ENCODE peak calls at places on chromosomes 2 and 18, in ten cellular contexts. M is GM13976, V is heart right ventricle, P is Peyer's patch, H is AG09309, L is HFFc6, D is adrenal gland, F is choroid plexus epithelial cell, A is GM12865, B is HFF-Myc. J is an unnamed sample.

GRCh38 chr2:236576978-236577377 is 7.4 kb downstream of the ACKR3 start:
- DNase-seq in M (no peak), V (no peak), P (no peak), H (no peak), L (no peak), D (no peak), F (no peak), A (no peak), B (no peak), J (no peak)

GRCh38 chr2:230592775-230593174 is 119.9 kb upstream of the CAB39 start:
- DNase-seq in M (no peak), V (no peak), P (no peak), H (no peak), L (no peak), D (no peak), F (no peak), A (peak; percentile 48), B (no peak), J (no peak)

GRCh38 chr18:13374468-13375301 is 156.1 kb downstream of the LDLRAD4 start:
- DNase-seq in M (no peak), V (no peak), P (no peak), H (no peak), L (no peak), D (no peak), F (peak; percentile 28), A (no peak), B (no peak), J (no peak)

GRCh38 chr2:88933980-88934379 is 242.5 kb downstream of the RPIA start:
- DNase-seq in M (no peak), V (no peak), P (no peak), H (no peak), L (no peak), D (no peak), F (peak; percentile 46), A (peak; percentile 17), B (no peak), J (no peak)

GRCh38 chr2:142065700-142066099 is 65.1 kb downstream of the LRP1B start:
- DNase-seq in M (no peak), V (no peak), P (no peak), H (no peak), L (no peak), D (no peak), F (no peak), A (no peak), B (no peak), J (no peak)

GRCh38 chr2:219612605-219613286 is 14.7 kb upstream of the SLC4A3 start:
- DNase-seq in M (peak; percentile 43), V (no peak), P (no peak), H (no peak), L (no peak), D (no peak), F (no peak), A (peak; percentile 33), B (no peak), J (peak; percentile 54)

GRCh38 chr2:216064014-216064630 is 17.5 kb downstream of the PECR start:
- DNase-seq in M (no peak), V (no peak), P (no peak), H (peak; percentile 23), L (no peak), D (no peak), F (peak; percentile 47), A (no peak), B (no peak), J (no peak)

GRCh38 chr2:225354281-225354774 is 45.2 kb upstream of the NYAP2 start:
- DNase-seq in M (no peak), V (no peak), P (no peak), H (peak; percentile 23), L (peak; percentile 33), D (no peak), F (peak; percentile 93), A (no peak), B (peak; percentile 73), J (no peak)

GRCh38 chr2:102424754-102425153 is 1.8 kb downstream of the IL18RAP start:
- DNase-seq in M (no peak), V (no peak), P (no peak), H (no peak), L (no peak), D (no peak), F (no peak), A (peak; percentile 52), B (no peak), J (no peak)

GRCh38 chr2:206526416-206526815 is 83.1 kb downstream of the ADAM23 start:
- DNase-seq in M (no peak), V (no peak), P (no peak), H (no peak), L (no peak), D (no peak), F (no peak), A (no peak), B (no peak), J (no peak)

GRCh38 chr2:151334082-151334815 is 23.1 kb upstream of the TNFAIP6 start:
- DNase-seq in M (no peak), V (no peak), P (no peak), H (peak; percentile 92), L (peak; percentile 94), D (no peak), F (peak; percentile 77), A (no peak), B (peak; percentile 90), J (no peak)

GRCh38 chr2:101185085-101185484 is 33.9 kb upstream of the TBC1D8 start:
- DNase-seq in M (no peak), V (no peak), P (no peak), H (no peak), L (no peak), D (no peak), F (no peak), A (no peak), B (no peak), J (no peak)

GRCh38 chr2:68357608-68358337 is 7.3 kb upstream of the PLEK start:
- DNase-seq in M (peak; percentile 55), V (peak; percentile 48), P (no peak), H (peak; percentile 38), L (peak; percentile 66), D (peak; percentile 55), F (peak; percentile 76), A (peak; percentile 78), B (peak; percentile 32), J (no peak)

GRCh38 chr18:55844373-55844772 is 256.4 kb upstream of the TCF4 start:
- DNase-seq in M (no peak), V (no peak), P (no peak), H (no peak), L (no peak), D (no peak), F (peak; percentile 30), A (no peak), B (no peak), J (no peak)

GRCh38 chr2:232435805-232436204 is 20.1 kb upstream of the ALPI start:
- DNase-seq in M (no peak), V (no peak), P (no peak), H (no peak), L (no peak), D (peak; percentile 4), F (no peak), A (no peak), B (no peak), J (peak; percentile 13)

GRCh38 chr2:232236200-232236599 is 142.4 kb upstream of the ALPP start:
- DNase-seq in M (peak; percentile 58), V (no peak), P (no peak), H (no peak), L (no peak), D (no peak), F (peak; percentile 13), A (peak; percentile 59), B (no peak), J (no peak)

GRCh38 chr2:65256088-65256487 is 28.5 kb downstream of the ACTR2 start:
- DNase-seq in M (no peak), V (no peak), P (no peak), H (no peak), L (no peak), D (no peak), F (peak; percentile 22), A (no peak), B (no peak), J (no peak)
- TF ChIP-seq CTCF in M (no peak), V (no peak), P (no peak), H (peak; percentile 12), L (peak; percentile 51), D (peak; percentile 12), F (peak; percentile 27), A (no peak), B (no peak), J (no peak)

GRCh38 chr2:165086337-165086736 is 117.5 kb downstream of the SCN3A start:
- DNase-seq in M (no peak), V (no peak), P (no peak), H (no peak), L (no peak), D (no peak), F (no peak), A (no peak), B (no peak), J (no peak)

GRCh38 chr2:165083326-165083725 is 120.5 kb downstream of the SCN3A start:
- DNase-seq in M (no peak), V (no peak), P (no peak), H (no peak), L (no peak), D (no peak), F (no peak), A (no peak), B (no peak), J (no peak)

GRCh38 chr2:165082479-165082878 is 121.4 kb downstream of the SCN3A start:
- DNase-seq in M (no peak), V (no peak), P (no peak), H (no peak), L (no peak), D (no peak), F (no peak), A (no peak), B (no peak), J (no peak)

GRCh38 chr2:165087933-165088901 is 115.6 kb downstream of the SCN3A start:
- DNase-seq in M (no peak), V (no peak), P (no peak), H (no peak), L (no peak), D (no peak), F (no peak), A (no peak), B (peak; percentile 6), J (no peak)
- TF ChIP-seq CTCF in M (no peak), V (no peak), P (no peak), H (no peak), L (peak; percentile 49), D (no peak), F (no peak), A (no peak), B (no peak), J (no peak)

GRCh38 chr2:98601532-98602132 is 6.7 kb downstream of the COA5 start:
- DNase-seq in M (peak; percentile 50), V (no peak), P (no peak), H (no peak), L (peak; percentile 32), D (peak; percentile 41), F (peak; percentile 75), A (peak; percentile 67), B (no peak), J (no peak)
- TF ChIP-seq CTCF in M (peak; percentile 67), V (peak; percentile 37), P (no peak), H (peak; percentile 65), L (peak; percentile 80), D (peak; percentile 64), F (peak; percentile 90), A (peak; percentile 77), B (peak; percentile 57), J (peak; percentile 46)

DNA sequence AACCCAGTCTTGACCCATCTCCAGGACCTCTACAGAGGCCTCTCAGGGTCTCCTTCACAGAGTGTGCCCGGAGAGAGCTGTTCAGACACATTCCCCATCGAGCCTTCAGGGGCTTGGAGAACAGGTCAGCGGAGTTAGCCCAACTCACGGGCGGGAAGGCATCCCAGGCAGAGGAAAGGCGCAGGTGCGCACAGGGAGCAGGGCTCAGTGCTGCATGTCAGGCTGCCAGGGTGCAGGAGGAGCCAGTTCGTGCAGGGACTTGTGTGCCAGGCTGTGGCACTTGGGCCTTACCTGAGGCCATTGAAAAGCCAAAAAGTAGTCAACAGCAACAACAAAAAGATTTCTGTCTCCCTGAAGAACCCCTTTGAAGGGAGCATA is 104.0 kb downstream of the ITGB1BP1 start:
- DNase-seq in M (no peak), V (no peak), P (no peak), H (no peak), L (no peak), D (no peak), F (no peak), A (no peak), B (no peak), J (peak; percentile 65)
- TF ChIP-seq CTCF in M (no peak), V (no peak), P (no peak), H (no peak), L (no peak), D (no peak), F (no peak), A (no peak), B (no peak), J (no peak)

J was measured in kidney.